ENCODE peak calls at places on chromosomes 3 and 15, in ten cellular contexts. X is breast epithelium, U is colonic mucosa, A is left ventricle myocardium inferior, I is H9, Z is fibroblast of lung, W is body of pancreas, D is adrenal gland, K is HepG2, P is left lung. L is an unnamed sample.

GRCh38 chr3:380801-381200 is 184.2 kb downstream of the CHL1 start:
- DNase-seq in X (no peak), U (no peak), A (no peak), I (no peak), Z (no peak), W (no peak), D (no peak), K (no peak), P (no peak), L (no peak)

GRCh38 chr15:80003171-80003570 is 32.2 kb upstream of the BCL2A1 start:
- DNase-seq in X (no peak), U (no peak), A (no peak), I (peak; percentile 72), Z (no peak), W (no peak), D (no peak), K (no peak), P (no peak), L (no peak)

GRCh38 chr15:39193611-39194010 is 387.3 kb upstream of the THBS1 start:
- DNase-seq in X (no peak), U (no peak), A (no peak), I (no peak), Z (no peak), W (no peak), D (no peak), K (no peak), P (no peak), L (no peak)

GRCh38 chr15:91263632-91264477 is 163.8 kb downstream of the SV2B start:
- DNase-seq in X (no peak), U (no peak), A (peak; percentile 76), I (no peak), Z (no peak), W (peak; percentile 55), D (peak; percentile 74), K (no peak), P (no peak), L (no peak)

GRCh38 chr15:43625086-43625485 is 6.5 kb upstream of the STRC start:
- DNase-seq in X (no peak), U (no peak), A (no peak), I (no peak), Z (no peak), W (no peak), D (no peak), K (no peak), P (no peak), L (no peak)

GRCh38 chr15:61715082-61715481 is 345.2 kb downstream of the VPS13C start:
- DNase-seq in X (no peak), U (no peak), A (no peak), I (no peak), Z (peak; percentile 64), W (peak; percentile 56), D (no peak), K (no peak), P (no peak), L (no peak)

GRCh38 chr3:104805508-104805907 is 561.2 kb upstream of the ALCAM start:
- DNase-seq in X (no peak), U (no peak), A (no peak), I (no peak), Z (no peak), W (no peak), D (no peak), K (no peak), P (no peak), L (no peak)

GRCh38 chr3:88988906-88989305 is 118.5 kb upstream of the EPHA3 start:
- DNase-seq in X (no peak), U (no peak), A (no peak), I (no peak), Z (no peak), W (no peak), D (no peak), K (no peak), P (no peak), L (no peak)

DNA sequence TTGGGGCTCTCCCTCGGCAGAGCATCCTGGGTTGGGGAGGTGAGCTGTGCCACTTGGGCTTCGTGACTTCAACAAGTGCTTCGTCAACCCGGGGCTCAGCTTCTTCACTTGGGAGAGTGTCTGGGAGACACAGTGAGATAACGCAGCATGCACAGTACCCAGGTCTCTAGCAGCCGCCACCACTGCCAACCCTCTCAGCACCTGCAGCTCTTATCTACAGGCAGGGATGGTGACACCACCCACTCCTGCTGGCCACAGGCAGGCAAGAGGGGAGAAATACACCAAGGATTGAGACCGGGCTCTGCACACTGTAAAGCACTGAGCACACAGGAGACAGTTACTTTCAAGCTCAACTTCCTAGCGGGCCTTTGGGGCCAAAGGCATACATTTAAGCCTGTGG is 11.5 kb downstream of the TKT start:
- DNase-seq in X (no peak), U (no peak), A (no peak), I (no peak), Z (no peak), W (peak; percentile 57), D (no peak), K (no peak), P (no peak), L (no peak)
- H3K4me1 ChIP-seq in X (no peaks in the 10 kb centered on the region), U (no peaks in the 10 kb centered on the region), A (peaks cover 84% of the 10 kb centered on the region), I (peaks cover 16% of the 10 kb centered on the region), Z (peaks cover 11% of the 10 kb centered on the region), W (peaks cover 66% of the 10 kb centered on the region), D (peaks cover 41% of the 10 kb centered on the region), K (peaks cover 26% of the 10 kb centered on the region), P (peaks cover 27% of the 10 kb centered on the region), L (peaks cover 8% of the 10 kb centered on the region)

GRCh38 chr15:67820992-67821783 is 4.1 kb upstream of the SKOR1 start:
- DNase-seq in X (no peak), U (peak; percentile 42), A (peak; percentile 53), I (peak; percentile 75), Z (peak; percentile 56), W (peak; percentile 46), D (peak; percentile 61), K (peak; percentile 28), P (no peak), L (peak; percentile 62)
- H3K27me3 ChIP-seq in X (peaks cover 21% of the 10 kb centered on the region), U (peaks cover 67% of the 10 kb centered on the region), A (peaks cover 100% of the 10 kb centered on the region), I (peaks cover 74% of the 10 kb centered on the region), Z (peaks cover 78% of the 10 kb centered on the region), W (no peaks in the 10 kb centered on the region), D (peaks cover 70% of the 10 kb centered on the region), K (peaks cover 45% of the 10 kb centered on the region), P (peaks cover 70% of the 10 kb centered on the region), L (no peaks in the 10 kb centered on the region)

GRCh38 chr3:183188895-183189462 is 26.4 kb upstream of the LAMP3 start:
- DNase-seq in X (no peak), U (peak; percentile 43), A (peak; percentile 28), I (peak; percentile 71), Z (no peak), W (peak; percentile 62), D (peak; percentile 42), K (peak; percentile 10), P (no peak), L (peak; percentile 51)
- TF ChIP-seq CTCF in X (no peak), U (peak; percentile 21), A (peak; percentile 52), I (peak; percentile 74), Z (no peak), W (peak; percentile 26), D (no peak), K (peak; percentile 55), P (no peak), L (peak; percentile 42)

GRCh38 chr15:60423540-60423939 is 25.8 kb upstream of the ANXA2 start:
- DNase-seq in X (no peak), U (no peak), A (no peak), I (no peak), Z (peak; percentile 89), W (no peak), D (no peak), K (peak; percentile 44), P (peak; percentile 46), L (peak; percentile 50)
- H3K4me1 ChIP-seq in X (no peaks in the 10 kb centered on the region), U (no peaks in the 10 kb centered on the region), A (peaks cover 4% of the 10 kb centered on the region), I (no peaks in the 10 kb centered on the region), Z (peaks cover 9% of the 10 kb centered on the region), W (peaks cover 4% of the 10 kb centered on the region), D (peaks cover 15% of the 10 kb centered on the region), K (peaks cover 25% of the 10 kb centered on the region), P (peaks cover 6% of the 10 kb centered on the region), L (peaks cover 20% of the 10 kb centered on the region)

GRCh38 chr3:184377882-184378445 is at the start of gene THPO:
- DNase-seq in X (no peak), U (no peak), A (no peak), I (peak; percentile 67), Z (no peak), W (peak; percentile 76), D (peak; percentile 95), K (peak; percentile 90), P (no peak), L (no peak)
- H3K27me3 ChIP-seq in X (no peaks in the 10 kb centered on the region), U (peaks cover 30% of the 10 kb centered on the region), A (peaks cover 89% of the 10 kb centered on the region), I (peaks cover 33% of the 10 kb centered on the region), Z (peaks cover 39% of the 10 kb centered on the region), W (no peaks in the 10 kb centered on the region), D (peaks cover 8% of the 10 kb centered on the region), K (no peaks in the 10 kb centered on the region), P (peaks cover 16% of the 10 kb centered on the region), L (no peaks in the 10 kb centered on the region)

L was measured in Caco-2.